ENCODE peak calls at places on chromosomes 7 and 10, in seven cellular contexts. T is mucosa of descending colon, Y is cardiac fibroblast, Z is OCI-LY7, F is A549, P is tibial artery, C is brain microvascular endothelial cell. X is an unnamed sample.

GRCh38 chr7:5704534-5704922 is 76.9 kb downstream of the RNF216 start:
- DNase-seq in T (peak), Y (peak), Z (peak), F (peak), P (peak), C (peak), X (peak)

GRCh38 chr7:44633254-44634186 is 27.1 kb downstream of the OGDH start:
- DNase-seq in T (peak), Y (peak), Z (peak), F (no peak), P (peak), C (peak), X (peak)

GRCh38 chr7:30894866-30895408 is 16.7 kb upstream of the AQP1 start:
- DNase-seq in T (no peak), Y (no peak), Z (no peak), F (no peak), P (no peak), C (no peak), X (no peak)

GRCh38 chr7:11404355-11404754 is 427.6 kb downstream of the THSD7A start:
- DNase-seq in T (peak), Y (no peak), Z (no peak), F (no peak), P (no peak), C (no peak), X (no peak)

GRCh38 chr10:11024596-11024995 is 6.9 kb downstream of the CELF2 start:
- DNase-seq in T (no peak), Y (peak), Z (no peak), F (no peak), P (no peak), C (no peak), X (no peak)

GRCh38 chr10:50409965-50410811 is 158.9 kb upstream of the ASAH2 start:
- DNase-seq in T (no peak), Y (no peak), Z (no peak), F (no peak), P (no peak), C (peak), X (no peak)

GRCh38 chr10:118101501-118101900 is 54.8 kb upstream of the RAB11FIP2 start:
- DNase-seq in T (no peak), Y (peak), Z (no peak), F (no peak), P (no peak), C (no peak), X (peak)

GRCh38 chr7:117808273-117808868 is 64.9 kb downstream of the CTTNBP2 start:
- DNase-seq in T (peak), Y (no peak), Z (no peak), F (no peak), P (peak), C (no peak), X (no peak)

GRCh38 chr10:90530526-90530925 is 327.3 kb downstream of the HTR7 start:
- DNase-seq in T (no peak), Y (peak), Z (no peak), F (no peak), P (no peak), C (peak), X (no peak)

DNA sequence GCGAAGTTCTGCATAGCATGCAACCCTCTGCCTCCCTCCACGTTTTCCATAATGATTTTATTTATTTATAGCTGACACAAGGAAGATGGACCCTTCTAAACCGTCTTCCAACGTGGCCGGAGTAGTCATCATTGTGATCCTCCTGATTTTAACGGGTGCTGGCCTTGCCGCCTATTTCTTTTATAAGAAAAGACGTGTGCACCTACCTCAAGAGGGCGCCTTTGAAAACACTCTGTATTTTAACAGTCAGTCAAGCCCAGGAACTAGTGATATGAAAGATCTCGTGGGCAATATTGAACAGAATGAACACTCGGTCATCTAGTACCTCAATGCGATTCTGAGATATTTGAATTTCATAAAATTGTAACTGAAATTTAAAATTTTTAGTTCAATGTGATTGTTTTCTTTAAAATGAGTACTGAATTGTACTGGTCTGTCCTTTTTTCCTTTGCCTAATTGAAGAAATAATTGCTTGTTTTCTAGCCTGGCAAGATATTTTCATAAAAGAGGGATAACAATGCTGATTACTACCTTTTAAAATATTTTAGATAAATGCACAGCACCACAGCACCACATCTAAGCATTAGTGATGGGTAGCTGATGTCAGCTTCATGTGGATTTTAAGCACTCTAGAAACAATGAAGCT is 41.5 kb upstream of the SLC39A12 start:
- DNase-seq in T (peak), Y (peak), Z (peak), F (peak), P (peak), C (peak), X (peak)
- TF ChIP-seq CTCF in T (peak), Y (peak), Z (peak), F (peak), P (peak), C (peak), X (peak)

GRCh38 chr10:60537697-60538096 is 148.0 kb upstream of the ANK3 start:
- DNase-seq in T (no peak), Y (no peak), Z (no peak), F (no peak), P (no peak), C (no peak), X (no peak)

GRCh38 chr10:60532691-60533468 is 143.2 kb upstream of the ANK3 start:
- DNase-seq in T (peak), Y (no peak), Z (no peak), F (no peak), P (no peak), C (no peak), X (no peak)

GRCh38 chr10:60534791-60535389 is 145.2 kb upstream of the ANK3 start:
- DNase-seq in T (no peak), Y (no peak), Z (no peak), F (no peak), P (no peak), C (no peak), X (no peak)

GRCh38 chr10:60535427-60535826 is 145.8 kb upstream of the ANK3 start:
- DNase-seq in T (no peak), Y (no peak), Z (no peak), F (no peak), P (no peak), C (no peak), X (no peak)

GRCh38 chr10:60536529-60537114 is 146.9 kb upstream of the ANK3 start:
- DNase-seq in T (no peak), Y (peak), Z (no peak), F (no peak), P (no peak), C (peak), X (no peak)
- H3K4me3 ChIP-seq in T (no peak), Y (no peak), Z (no peak), F (no peak), P (no peak), C (no peak), X (no peak)

DNA sequence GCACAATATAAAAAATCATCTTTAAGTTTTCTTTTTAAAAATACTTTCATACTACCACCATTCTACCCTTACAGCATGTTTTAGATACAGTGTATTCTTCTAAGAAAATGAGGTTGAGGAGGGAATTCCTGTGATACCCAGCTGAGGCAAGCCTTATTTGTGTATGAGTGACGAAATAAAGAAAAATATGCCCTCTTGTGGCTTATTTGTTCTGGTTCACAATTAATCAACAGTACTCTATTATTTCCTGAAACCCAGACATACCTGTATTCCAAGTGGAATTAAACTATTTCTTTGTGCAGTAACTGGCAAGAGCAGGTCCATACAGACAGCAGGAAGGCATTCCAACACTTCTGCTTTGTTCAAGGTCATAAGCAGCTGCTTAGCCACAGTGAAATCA is 4.5 kb upstream of the SEMA3D start:
- DNase-seq in T (no peak), Y (peak), Z (peak), F (peak), P (no peak), C (no peak), X (no peak)
- TF ChIP-seq CTCF in T (no peak), Y (peak), Z (peak), F (peak), P (peak), C (peak), X (peak)

GRCh38 chr10:122515588-122516231 is 44.8 kb upstream of the DMBT1 start:
- DNase-seq in T (peak), Y (peak), Z (no peak), F (no peak), P (no peak), C (no peak), X (no peak)
- H3K4me3 ChIP-seq in T (no peak), Y (no peak), Z (no peak), F (no peak), P (no peak), C (no peak), X (no peak)

DNA sequence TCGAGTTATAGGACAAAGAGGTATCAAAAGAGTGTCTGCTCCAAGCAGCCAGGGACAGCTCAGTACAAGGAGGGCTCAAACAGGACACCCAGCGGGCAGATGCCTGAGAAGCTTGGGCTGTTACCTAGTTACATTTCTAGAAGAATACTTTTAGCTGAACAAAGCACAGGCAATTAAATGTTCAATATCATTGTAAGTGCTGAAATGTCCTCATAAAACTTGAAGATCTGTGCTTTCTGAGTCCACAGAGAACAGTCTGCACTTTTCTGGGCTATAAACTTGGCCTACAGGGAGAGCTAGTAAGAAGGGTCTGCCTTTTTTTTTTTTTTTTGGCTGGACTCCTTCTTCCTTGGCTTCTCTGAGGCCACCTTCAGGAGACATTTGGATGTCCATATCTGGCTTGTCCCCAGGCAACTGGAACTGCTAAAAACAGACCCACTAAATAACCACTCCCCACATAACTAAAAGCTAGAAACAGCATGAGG is 123.2 kb downstream of the SLC16A9 start:
- DNase-seq in T (no peak), Y (no peak), Z (no peak), F (no peak), P (no peak), C (no peak), X (no peak)
- TF ChIP-seq CTCF in T (no peak), Y (no peak), Z (no peak), F (no peak), P (no peak), C (no peak), X (no peak)

GRCh38 chr7:4416436-4417092 is 265.5 kb upstream of the FOXK1 start:
- DNase-seq in T (peak), Y (no peak), Z (no peak), F (no peak), P (no peak), C (peak), X (no peak)
- H3K4me3 ChIP-seq in T (no peak), Y (no peak), Z (no peak), F (peak), P (no peak), C (no peak), X (no peak)

GRCh38 chr7:24882989-24883631 is 96.9 kb downstream of the OSBPL3 start:
- DNase-seq in T (no peak), Y (peak), Z (peak), F (no peak), P (peak), C (peak), X (peak)

GRCh38 chr7:24880886-24881285 is 99.1 kb downstream of the OSBPL3 start:
- DNase-seq in T (no peak), Y (no peak), Z (no peak), F (no peak), P (no peak), C (no peak), X (no peak)

GRCh38 chr7:24883632-24884013 is 96.4 kb downstream of the OSBPL3 start:
- DNase-seq in T (no peak), Y (no peak), Z (no peak), F (no peak), P (no peak), C (no peak), X (no peak)

GRCh38 chr7:24879281-24879680 is 100.7 kb downstream of the OSBPL3 start:
- DNase-seq in T (no peak), Y (peak), Z (no peak), F (no peak), P (no peak), C (no peak), X (no peak)

DNA sequence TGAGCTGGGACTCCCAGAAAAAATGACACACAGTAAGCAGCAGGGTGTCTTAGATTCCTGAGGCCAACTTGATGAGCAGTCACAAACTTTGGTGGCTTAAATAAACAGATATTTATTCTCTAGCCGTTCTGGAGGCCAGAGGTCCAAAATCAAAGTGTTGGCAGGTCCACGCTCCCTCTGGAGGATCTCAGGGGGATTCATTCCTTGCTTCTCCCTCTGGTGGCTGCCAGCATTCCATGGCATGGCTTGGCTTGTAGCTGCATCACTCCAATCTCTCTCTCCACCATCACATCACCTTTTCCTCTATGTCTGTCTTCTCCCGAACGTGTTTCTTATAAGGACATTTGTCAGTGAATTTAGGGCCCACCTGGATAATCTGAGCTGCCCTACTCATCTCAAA is 98.4 kb downstream of the OSBPL3 start:
- DNase-seq in T (no peak), Y (no peak), Z (no peak), F (no peak), P (no peak), C (no peak), X (no peak)
- TF ChIP-seq CTCF in T (no peak), Y (no peak), Z (no peak), F (peak), P (no peak), C (peak), X (peak)